ENCODE peak calls at places on chromosomes 16 and 17, in four cellular contexts. X, B, S and G are unnamed samples.
A peak's percentile ranks its signal among the peaks of the same experiment; 100 is the strongest.

GRCh38 chr16:57916735-57917450 is 54.0 kb downstream of the CNGB1 start:
- DNase-seq in X (no peak), B (no peak), S (no peak), G (no peak)

GRCh38 chr17:19753049-19753444 is 4.9 kb upstream of the ALDH3A1 start:
- DNase-seq in X (peak; percentile 77), B (peak; percentile 77), S (peak; percentile 32), G (peak; percentile 53)

GRCh38 chr16:87765776-87766484 is at the start of gene KLHDC4:
- DNase-seq in X (peak; percentile 86), B (peak; percentile 91), S (peak; percentile 94), G (peak; percentile 96)

GRCh38 chr16:10950393-10950792 is 6.0 kb downstream of the CLEC16A start:
- DNase-seq in X (no peak), B (no peak), S (no peak), G (no peak)

GRCh38 chr16:72400257-72401078 is 228.5 kb upstream of the PMFBP1 start:
- DNase-seq in X (peak; percentile 88), B (peak; percentile 26), S (peak; percentile 47), G (no peak)

GRCh38 chr16:56999409-57000270 is 10.3 kb downstream of the NLRC5 start:
- DNase-seq in X (no peak), B (no peak), S (no peak), G (no peak)

GRCh38 chr16:50309156-50309526 is 42.8 kb downstream of the ADCY7 start:
- DNase-seq in X (no peak), B (no peak), S (no peak), G (no peak)

GRCh38 chr16:67248401-67249177 is at the start of gene SLC9A5:
- DNase-seq in X (no peak), B (no peak), S (peak; percentile 25), G (peak; percentile 56)

GRCh38 chr16:83458612-83459011 is 349.2 kb upstream of the HSBP1 start:
- DNase-seq in X (peak; percentile 60), B (no peak), S (no peak), G (no peak)